ENCODE peak calls at places on chromosomes 5 and 9, in six cellular contexts. M is left ventricle myocardium inferior; U is CD4-positive, alpha-beta memory T cell; L is PC-3; O is prostate gland; D is A549. Z is an unnamed sample.

GRCh38 chr9:117293199-117294114 is 121.4 kb downstream of the ASTN2 start:
- DNase-seq in M (no peak), U (no peak), L (no peak), O (no peak), D (no peak), Z (no peak)

GRCh38 chr5:35651002-35651756 is 33.5 kb downstream of the SPEF2 start:
- DNase-seq in M (no peak), U (peak; percentile 68), L (peak; percentile 82), O (peak; percentile 14), D (peak; percentile 5), Z (no peak)

GRCh38 chr5:7779019-7779662 is 71.8 kb downstream of the CFAP90 start:
- DNase-seq in M (no peak), U (peak; percentile 50), L (no peak), O (no peak), D (no peak), Z (no peak)

GRCh38 chr5:103441523-103441922 is 121.1 kb downstream of the NUDT12 start:
- DNase-seq in M (no peak), U (no peak), L (no peak), O (no peak), D (no peak), Z (no peak)

GRCh38 chr9:113875917-113876805 is at the start of gene ZNF618:
- DNase-seq in M (peak; percentile 31), U (peak; percentile 5), L (peak; percentile 9), O (no peak), D (peak; percentile 55), Z (no peak)

GRCh38 chr5:28903643-28904042 is 1865.3 kb upstream of the CDH9 start:
- DNase-seq in M (no peak), U (no peak), L (peak; percentile 4), O (no peak), D (no peak), Z (no peak)

GRCh38 chr9:119601632-119602031 is 232.4 kb upstream of the BRINP1 start:
- DNase-seq in M (no peak), U (no peak), L (no peak), O (no peak), D (no peak), Z (no peak)

GRCh38 chr9:135447126-135447525 is 32.5 kb upstream of the PPP1R26 start:
- DNase-seq in M (no peak), U (no peak), L (no peak), O (no peak), D (no peak), Z (no peak)

GRCh38 chr5:129377504-129377903 is 82.6 kb upstream of the ADAMTS19 start:
- DNase-seq in M (no peak), U (no peak), L (no peak), O (no peak), D (no peak), Z (no peak)

GRCh38 chr9:97788763-97789663 is 64.0 kb upstream of the FOXE1 start:
- DNase-seq in M (no peak), U (no peak), L (peak; percentile 78), O (no peak), D (no peak), Z (no peak)

GRCh38 chr9:71876106-71876505 is 34.9 kb downstream of the ABHD17B start:
- DNase-seq in M (no peak), U (no peak), L (no peak), O (no peak), D (no peak), Z (no peak)

GRCh38 chr5:149011084-149011483 is 51.8 kb downstream of the SH3TC2 start:
- DNase-seq in M (no peak), U (no peak), L (peak; percentile 100), O (no peak), D (no peak), Z (peak; percentile 94)

GRCh38 chr9:350354-350753 is 135.7 kb downstream of the DOCK8 start:
- DNase-seq in M (no peak), U (peak; percentile 10), L (no peak), O (no peak), D (no peak), Z (no peak)

GRCh38 chr9:129333961-129334743 is 156.1 kb upstream of the IER5L start:
- DNase-seq in M (peak; percentile 93), U (no peak), L (peak; percentile 94), O (peak; percentile 97), D (peak; percentile 95), Z (peak; percentile 99)

GRCh38 chr9:129331366-129331765 is 153.3 kb upstream of the IER5L start:
- DNase-seq in M (no peak), U (no peak), L (no peak), O (no peak), D (no peak), Z (no peak)

GRCh38 chr9:129333613-129333960 is 155.5 kb upstream of the IER5L start:
- DNase-seq in M (no peak), U (no peak), L (peak; percentile 70), O (no peak), D (peak; percentile 72), Z (no peak)

GRCh38 chr9:129331772-129332512 is 153.9 kb upstream of the IER5L start:
- DNase-seq in M (no peak), U (no peak), L (no peak), O (peak; percentile 84), D (no peak), Z (peak; percentile 87)

DNA sequence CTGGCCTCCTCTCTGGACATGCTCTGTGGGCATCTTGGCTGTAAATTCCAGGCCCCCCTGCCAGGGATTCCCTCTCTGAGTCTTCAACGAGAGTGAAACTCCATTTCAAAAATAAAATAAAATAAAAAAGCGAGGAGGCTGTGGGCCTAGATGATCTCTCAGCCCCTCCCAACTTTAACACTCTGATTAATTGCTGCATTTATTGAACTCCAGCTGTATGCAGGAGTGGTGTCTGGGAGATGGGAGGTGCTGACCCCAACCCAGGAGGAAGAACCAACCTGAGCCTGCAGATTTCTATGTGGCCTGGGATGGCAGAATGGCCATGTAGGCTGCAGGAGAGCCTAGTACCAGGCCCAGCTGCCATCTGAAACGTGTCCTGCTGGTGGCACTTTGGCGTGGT is 154.5 kb upstream of the IER5L start:
- DNase-seq in M (no peak), U (no peak), L (no peak), O (no peak), D (no peak), Z (no peak)
- H3K27ac ChIP-seq in M (peak overlapping the region; percentile 91), U (no peak overlapping the region), L (no peak overlapping the region), O (peak overlapping the region; percentile 75), D (peak overlapping the region; percentile 100), Z (peak overlapping the region; percentile 100)

GRCh38 chr5:82414043-82414393 is 135.9 kb upstream of the RPS23 start:
- DNase-seq in M (no peak), U (no peak), L (no peak), O (no peak), D (no peak), Z (no peak)
- H3K27ac ChIP-seq in M (no peak overlapping the region), U (no peak overlapping the region), L (peak overlapping the region; percentile 74), O (no peak overlapping the region), D (no peak overlapping the region), Z (peak overlapping the region; percentile 78)

DNA sequence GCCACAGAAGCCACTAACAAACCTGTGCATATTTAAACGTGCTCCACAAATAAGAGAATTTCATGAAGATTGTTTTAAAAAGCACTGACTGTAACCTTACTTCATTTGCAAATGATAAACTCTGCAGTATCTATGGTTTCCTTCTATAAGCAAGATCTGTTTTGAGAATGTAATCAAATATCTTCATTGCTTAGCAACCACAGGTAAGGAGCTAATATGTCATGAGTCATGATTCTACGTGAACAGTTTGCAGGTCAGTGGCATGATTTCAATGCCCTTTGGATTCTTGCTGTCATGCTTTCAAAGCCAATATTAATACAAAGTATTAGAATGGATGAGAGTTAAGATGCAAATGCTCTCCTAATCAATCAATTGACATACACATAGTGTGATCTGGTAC is 325.0 kb downstream of the EDIL3 start:
- DNase-seq in M (no peak), U (no peak), L (peak; percentile 60), O (no peak), D (no peak), Z (no peak)
- H3K27ac ChIP-seq in M (no peak overlapping the region), U (no peak overlapping the region), L (peak overlapping the region; percentile 26), O (no peak overlapping the region), D (no peak overlapping the region), Z (no peak overlapping the region)

GRCh38 chr5:142997586-142997985 is 227.4 kb downstream of the ARHGAP26 start:
- DNase-seq in M (no peak), U (no peak), L (no peak), O (no peak), D (no peak), Z (no peak)
- H3K27ac ChIP-seq in M (no peak overlapping the region), U (no peak overlapping the region), L (no peak overlapping the region), O (no peak overlapping the region), D (no peak overlapping the region), Z (no peak overlapping the region)

GRCh38 chr5:77669677-77670076 is 31.2 kb upstream of the OTP start:
- DNase-seq in M (no peak), U (no peak), L (no peak), O (no peak), D (no peak), Z (no peak)

GRCh38 chr5:77670526-77670925 is 32.0 kb upstream of the OTP start:
- DNase-seq in M (no peak), U (no peak), L (no peak), O (no peak), D (no peak), Z (no peak)
- H3K27ac ChIP-seq in M (no peak overlapping the region), U (no peak overlapping the region), L (no peak overlapping the region), O (no peak overlapping the region), D (no peak overlapping the region), Z (no peak overlapping the region)

DNA sequence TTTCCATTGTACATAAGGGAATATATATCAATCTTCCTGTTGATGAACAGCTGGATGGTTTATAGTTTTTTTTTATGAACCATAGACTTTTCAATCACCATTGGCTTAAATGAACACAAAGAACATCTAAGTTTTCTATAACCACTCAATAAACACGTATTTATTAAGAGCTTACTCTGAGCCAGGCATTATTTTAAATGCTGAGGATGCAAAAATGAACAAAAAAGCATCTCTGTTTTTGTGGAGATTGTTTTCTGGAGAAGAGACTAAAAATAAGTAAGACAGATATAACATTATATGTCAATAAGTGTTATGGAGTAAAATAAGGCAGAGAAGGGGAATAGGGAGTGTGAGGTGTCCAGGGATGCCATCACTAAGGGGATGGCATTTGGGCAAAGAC is 52.1 kb upstream of the SLC24A2 start:
- DNase-seq in M (no peak), U (no peak), L (no peak), O (no peak), D (no peak), Z (no peak)
- H3K27ac ChIP-seq in M (no peak overlapping the region), U (no peak overlapping the region), L (no peak overlapping the region), O (no peak overlapping the region), D (no peak overlapping the region), Z (no peak overlapping the region)

Z was measured in RWPE2.